ENCODE peak calls at places on chromosome 11, in eight cellular contexts. J is head of caudate nucleus; I is AG09309; D is left ventricle myocardium inferior; R is activated CD4-positive, alpha-beta memory T cell treated with anti-CD3 and anti-CD28 coated beads, Interleukin-2, amount 10 ng/mL, durations not matched to agents 7 days and 5 days; F is stimulated activated CD4-positive, alpha-beta T cell treated with anti-CD3 and anti-CD28 coated beads, Interleukin-1b, Interleukin-23, amount 100 ng/mL, for 4 hours; Q is stimulated activated CD8-positive, alpha-beta memory T cell treated with anti-CD3 and anti-CD28 coated beads, Interleukin-15, amount 100 ng/mL, for 1 hour; B is Right ventricle myocardium inferior. T is an unnamed sample.

GRCh38 chr11:9663699-9664275 is at the start of gene SWAP70:
- DNase-seq in J (peak; percentile 69), I (peak; percentile 59), D (peak; percentile 91), R (peak; percentile 80), F (peak; percentile 58), Q (peak; percentile 58), B (peak; percentile 96), T (peak; percentile 94)

GRCh38 chr11:64893194-64894069 is 15.0 kb upstream of the EHD1 start:
- DNase-seq in J (no peak), I (no peak), D (no peak), R (no peak), F (no peak), Q (no peak), B (no peak), T (no peak)

GRCh38 chr11:108319541-108320145 is 96.8 kb downstream of the ATM start:
- DNase-seq in J (no peak), I (no peak), D (no peak), R (no peak), F (no peak), Q (no peak), B (no peak), T (no peak)

GRCh38 chr11:75342231-75342918 is 9.1 kb downstream of the ARRB1 start:
- DNase-seq in J (peak; percentile 59), I (no peak), D (no peak), R (no peak), F (no peak), Q (no peak), B (peak; percentile 63), T (no peak)

GRCh38 chr11:2932850-2933251 is 3.6 kb upstream of the PHLDA2 start:
- DNase-seq in J (no peak), I (no peak), D (no peak), R (peak; percentile 57), F (no peak), Q (no peak), B (no peak), T (no peak)

GRCh38 chr11:118884613-118885274 is 1.1 kb downstream of the CXCR5 start:
- DNase-seq in J (no peak), I (no peak), D (no peak), R (no peak), F (no peak), Q (no peak), B (no peak), T (no peak)

GRCh38 chr11:121657191-121657590 is 204.4 kb upstream of the SORL1-AS1 start:
- DNase-seq in J (no peak), I (no peak), D (no peak), R (no peak), F (no peak), Q (no peak), B (no peak), T (no peak)

GRCh38 chr11:76794371-76795284 is 11.5 kb downstream of the TSKU start:
- DNase-seq in J (no peak), I (no peak), D (no peak), R (no peak), F (no peak), Q (no peak), B (no peak), T (no peak)

GRCh38 chr11:120601566-120601965 is 90.0 kb downstream of the GRIK4 start:
- DNase-seq in J (no peak), I (no peak), D (no peak), R (no peak), F (no peak), Q (no peak), B (no peak), T (no peak)

GRCh38 chr11:125451400-125452124 is 44.5 kb downstream of the FEZ1 start:
- DNase-seq in J (peak; percentile 92), I (no peak), D (peak; percentile 72), R (no peak), F (no peak), Q (no peak), B (peak; percentile 87), T (no peak)

GRCh38 chr11:106714179-106714578 is 304.1 kb downstream of the GUCY1A2 start:
- DNase-seq in J (no peak), I (no peak), D (no peak), R (no peak), F (no peak), Q (no peak), B (no peak), T (no peak)

GRCh38 chr11:93525601-93526000 is 17.6 kb downstream of the SMCO4 start:
- DNase-seq in J (no peak), I (no peak), D (no peak), R (peak; percentile 39), F (no peak), Q (no peak), B (no peak), T (no peak)

GRCh38 chr11:44893250-44894216 is 57.1 kb downstream of the TP53I11 start:
- DNase-seq in J (peak; percentile 37), I (no peak), D (no peak), R (no peak), F (no peak), Q (no peak), B (no peak), T (no peak)

GRCh38 chr11:474914-475506 is 24.9 kb downstream of the PTDSS2 start:
- DNase-seq in J (no peak), I (no peak), D (no peak), R (no peak), F (no peak), Q (no peak), B (no peak), T (no peak)

GRCh38 chr11:119521551-119521950 is 98.6 kb upstream of the THY1 start:
- DNase-seq in J (no peak), I (no peak), D (no peak), R (no peak), F (no peak), Q (no peak), B (no peak), T (no peak)

GRCh38 chr11:44774131-44774530 is 47.4 kb downstream of the TSPAN18 start:
- DNase-seq in J (no peak), I (no peak), D (peak; percentile 85), R (no peak), F (no peak), Q (no peak), B (peak; percentile 88), T (peak; percentile 44)

GRCh38 chr11:79253280-79253679 is 187.6 kb downstream of the TENM4 start:
- DNase-seq in J (peak; percentile 88), I (no peak), D (no peak), R (no peak), F (no peak), Q (no peak), B (no peak), T (no peak)

GRCh38 chr11:108933630-108934029 is 268.8 kb downstream of the DDX10 start:
- DNase-seq in J (no peak), I (no peak), D (no peak), R (no peak), F (no peak), Q (no peak), B (no peak), T (no peak)

GRCh38 chr11:133787379-133788103 is 57.8 kb downstream of the SPATA19 start:
- DNase-seq in J (no peak), I (no peak), D (peak; percentile 61), R (no peak), F (no peak), Q (no peak), B (peak; percentile 74), T (no peak)

GRCh38 chr11:61141601-61142028 is 19.6 kb downstream of the VPS37C start:
- DNase-seq in J (no peak), I (no peak), D (no peak), R (no peak), F (no peak), Q (no peak), B (no peak), T (no peak)

GRCh38 chr11:35163209-35163608 is 24.2 kb downstream of the CD44 start:
- DNase-seq in J (no peak), I (no peak), D (no peak), R (no peak), F (no peak), Q (no peak), B (no peak), T (no peak)

GRCh38 chr11:6357222-6357621 is 33.1 kb upstream of the SMPD1 start:
- DNase-seq in J (peak; percentile 56), I (peak; percentile 74), D (peak; percentile 53), R (peak; percentile 22), F (no peak), Q (no peak), B (no peak), T (no peak)

GRCh38 chr11:93468286-93468685 is 74.9 kb downstream of the SMCO4 start:
- DNase-seq in J (no peak), I (no peak), D (no peak), R (no peak), F (no peak), Q (no peak), B (no peak), T (no peak)

GRCh38 chr11:87007938-87008337 is 29.8 kb upstream of the TMEM135 start:
- DNase-seq in J (no peak), I (peak; percentile 29), D (no peak), R (no peak), F (no peak), Q (no peak), B (no peak), T (no peak)

GRCh38 chr11:58394195-58394594 is 12.5 kb downstream of the OR5B3 start:
- DNase-seq in J (no peak), I (peak; percentile 21), D (no peak), R (no peak), F (no peak), Q (no peak), B (no peak), T (no peak)

GRCh38 chr11:124717786-124718634 is 21.7 kb upstream of the NRGN start:
- DNase-seq in J (no peak), I (no peak), D (peak; percentile 56), R (no peak), F (no peak), Q (no peak), B (no peak), T (no peak)

GRCh38 chr11:62546244-62546936 is at the start of gene AHNAK:
- DNase-seq in J (no peak), I (no peak), D (peak; percentile 91), R (peak; percentile 80), F (no peak), Q (no peak), B (peak; percentile 93), T (no peak)

GRCh38 chr11:72478596-72479143 is 44.3 kb upstream of the CLPB start:
- DNase-seq in J (no peak), I (peak; percentile 11), D (no peak), R (no peak), F (no peak), Q (no peak), B (no peak), T (no peak)

T was measured in Karpas-422.